ENCODE peak calls at places on chromosomes 4 and X, in eight cellular contexts. S is uterus, E is GM12878, T is NB4, V is fibroblast of mammary gland, A is retinal pigment epithelial cell, G is hepatocyte, F is left lung. Y is an unnamed sample.

GRCh38 chr4:70734168-70734954 is 12.6 kb downstream of the RUFY3 start:
- DNase-seq in S (no peak), E (peak), T (peak), V (peak), A (peak), G (no peak), F (no peak), Y (peak)

GRCh38 chr4:47913858-47914218 is 545 bp downstream of the NFXL1 start:
- DNase-seq in S (peak), E (no peak), T (peak), V (no peak), A (no peak), G (peak), F (peak), Y (no peak)

GRCh38 chr4:139515531-139515958 is 40.5 kb downstream of the SETD7 start:
- DNase-seq in S (no peak), E (no peak), T (no peak), V (no peak), A (peak), G (no peak), F (no peak), Y (no peak)

GRCh38 chr4:22356996-22357596 is 158.8 kb downstream of the ADGRA3 start:
- DNase-seq in S (no peak), E (no peak), T (peak), V (peak), A (no peak), G (peak), F (no peak), Y (no peak)

GRCh38 chr4:145732001-145732400 is 52.1 kb downstream of the C4orf51 start:
- DNase-seq in S (no peak), E (no peak), T (no peak), V (no peak), A (no peak), G (no peak), F (no peak), Y (no peak)

GRCh38 chrX:16212024-16212423 is 44.7 kb downstream of the MAGEB17 start:
- DNase-seq in S (no peak), E (no peak), T (no peak), V (peak), A (no peak), G (no peak), F (no peak), Y (no peak)

GRCh38 chrX:9859711-9860555 is 73.7 kb downstream of the SHROOM2 start:
- DNase-seq in S (no peak), E (no peak), T (no peak), V (peak), A (no peak), G (no peak), F (no peak), Y (no peak)

GRCh38 chr4:33467291-33467690 is 2747.1 kb downstream of the PCDH7 start:
- DNase-seq in S (no peak), E (no peak), T (no peak), V (no peak), A (no peak), G (no peak), F (peak), Y (no peak)

GRCh38 chrX:49155900-49156837 is 6.4 kb upstream of the MAGIX start:
- DNase-seq in S (peak), E (no peak), T (peak), V (peak), A (peak), G (peak), F (peak), Y (no peak)

GRCh38 chrX:129759576-129760061 is 20.1 kb upstream of the SASH3 start:
- DNase-seq in S (no peak), E (no peak), T (peak), V (peak), A (peak), G (no peak), F (peak), Y (no peak)

GRCh38 chr4:962231-963208 is 10.8 kb downstream of the DGKQ start:
- DNase-seq in S (no peak), E (no peak), T (no peak), V (no peak), A (no peak), G (no peak), F (peak), Y (no peak)

DNA sequence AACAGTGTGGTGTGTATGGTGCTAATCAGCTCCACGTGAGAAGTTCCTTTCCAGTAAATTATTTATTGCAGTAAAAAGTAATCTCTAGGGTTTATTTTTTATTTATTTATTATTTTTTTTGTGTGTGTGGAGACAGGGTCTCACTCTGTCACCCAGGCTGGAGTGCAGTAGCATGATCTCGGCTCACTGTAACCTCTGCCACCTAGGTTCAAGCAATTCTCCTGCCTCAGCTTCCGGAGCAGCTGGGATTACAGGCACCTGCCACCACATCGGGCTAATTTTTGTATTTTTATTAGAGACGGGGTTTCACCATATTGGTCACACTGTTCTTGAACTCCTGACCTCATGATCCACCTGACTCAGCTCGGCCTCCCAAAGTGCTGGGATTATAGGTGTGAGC is 606.9 kb downstream of the PCDH7 start:
- DNase-seq in S (no peak), E (no peak), T (no peak), V (no peak), A (no peak), G (no peak), F (no peak), Y (no peak)
- TF ChIP-seq CTCF in S (no peak), E (no peak), T (no peak), V (no peak), A (no peak), G (no peak), F (no peak), Y (no peak)

GRCh38 chr4:153481474-153481873 is 15.3 kb downstream of the TMEM131L start:
- DNase-seq in S (no peak), E (no peak), T (no peak), V (no peak), A (no peak), G (no peak), F (no peak), Y (no peak)
- H3K4me3 ChIP-seq in S (no peak), E (peak), T (no peak), V (no peak), A (no peak), G (no peak), F (no peak), Y (no peak)

GRCh38 chr4:138063581-138063980 is 178.6 kb downstream of the SLC7A11 start:
- DNase-seq in S (no peak), E (no peak), T (no peak), V (no peak), A (no peak), G (no peak), F (peak), Y (no peak)

GRCh38 chr4:138062929-138063328 is 179.2 kb downstream of the SLC7A11 start:
- DNase-seq in S (no peak), E (no peak), T (no peak), V (peak), A (no peak), G (no peak), F (no peak), Y (no peak)
- TF ChIP-seq CTCF in S (no peak), E (no peak), T (no peak), V (peak), A (peak), G (no peak), F (no peak), Y (no peak)

GRCh38 chr4:141081921-141082381 is 51.3 kb downstream of the RNF150 start:
- DNase-seq in S (no peak), E (no peak), T (no peak), V (no peak), A (peak), G (no peak), F (no peak), Y (no peak)
- H3K4me3 ChIP-seq in S (no peak), E (no peak), T (no peak), V (no peak), A (peak), G (no peak), F (no peak), Y (no peak)

DNA sequence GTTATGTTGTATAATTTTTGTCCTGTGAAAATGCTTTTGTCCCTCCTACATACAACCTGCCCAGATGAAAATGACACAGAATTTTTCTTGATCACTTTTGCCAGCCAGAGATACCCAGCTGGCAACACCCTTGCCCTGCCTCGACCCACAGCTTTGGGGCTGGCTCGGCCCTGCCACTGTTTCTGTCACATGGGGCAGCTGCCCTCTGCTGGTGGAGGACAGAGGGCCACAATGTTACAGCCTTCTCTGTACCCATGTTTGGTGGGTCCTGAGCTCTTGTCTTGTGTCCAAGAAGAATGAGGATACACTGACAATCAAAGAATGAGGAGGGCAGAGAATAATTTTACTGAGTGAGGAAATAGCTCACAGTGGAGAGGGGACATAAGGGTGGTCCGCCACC is 31.1 kb downstream of the BMP15 start:
- DNase-seq in S (no peak), E (no peak), T (peak), V (no peak), A (no peak), G (peak), F (peak), Y (no peak)
- TF ChIP-seq CTCF in S (no peak), E (peak), T (peak), V (peak), A (peak), G (no peak), F (no peak), Y (peak)

GRCh38 chrX:119605398-119605738 is 856 bp downstream of the NKRF start:
- DNase-seq in S (peak), E (no peak), T (peak), V (no peak), A (no peak), G (peak), F (no peak), Y (no peak)

GRCh38 chrX:119606508-119607389 is 525 bp upstream of the NKRF start:
- DNase-seq in S (no peak), E (no peak), T (no peak), V (peak), A (no peak), G (no peak), F (no peak), Y (no peak)

GRCh38 chrX:119605739-119606507 is at the start of gene NKRF:
- DNase-seq in S (peak), E (peak), T (peak), V (no peak), A (peak), G (peak), F (peak), Y (peak)

GRCh38 chrX:119602701-119603255 is 3.4 kb downstream of the NKRF start:
- DNase-seq in S (no peak), E (no peak), T (no peak), V (no peak), A (no peak), G (no peak), F (no peak), Y (no peak)

DNA sequence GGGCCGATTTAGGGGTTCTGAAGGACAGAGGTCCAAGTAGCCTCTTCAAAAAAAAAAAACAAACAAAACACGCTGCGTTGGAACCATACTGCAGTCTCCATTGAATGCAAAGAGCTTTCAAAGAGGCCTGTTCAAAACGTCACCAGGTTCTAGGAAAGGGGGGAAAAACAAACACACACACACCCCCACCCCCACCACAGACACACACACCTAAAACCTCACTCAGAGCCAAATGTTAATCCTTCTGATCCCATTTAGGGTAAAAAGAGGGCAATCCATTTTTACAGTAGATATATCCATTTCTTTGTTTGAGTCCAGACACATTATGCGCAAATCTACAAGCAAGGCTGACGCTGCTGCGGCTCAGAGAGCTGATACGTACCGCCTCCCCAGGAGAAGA is 1.4 kb downstream of the NKRF start:
- DNase-seq in S (no peak), E (no peak), T (no peak), V (no peak), A (no peak), G (no peak), F (no peak), Y (no peak)
- H3K4me3 ChIP-seq in S (peak), E (peak), T (peak), V (peak), A (peak), G (peak), F (no peak), Y (peak)

DNA sequence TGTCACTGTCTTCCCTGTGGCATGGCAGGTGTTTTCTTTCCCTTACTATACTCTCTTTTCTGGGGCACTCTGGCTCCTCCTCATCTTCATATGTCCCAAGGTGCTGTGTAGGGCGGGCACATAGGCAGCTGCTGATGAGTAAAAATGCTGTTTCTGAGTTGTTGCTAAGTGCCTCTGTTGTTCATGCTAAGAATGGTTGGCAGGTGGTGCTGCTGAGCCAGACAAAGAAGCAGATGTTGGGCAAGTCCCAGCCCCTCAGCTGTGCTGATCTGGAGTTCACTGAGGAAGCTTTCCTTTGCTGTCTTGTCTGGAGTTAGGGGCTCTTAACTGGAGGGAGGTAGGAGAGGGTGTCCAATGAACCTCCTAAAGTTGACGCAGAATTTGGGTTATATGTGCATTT is 40.6 kb downstream of the HADH start:
- DNase-seq in S (no peak), E (no peak), T (peak), V (peak), A (no peak), G (peak), F (no peak), Y (peak)
- TF ChIP-seq CTCF in S (peak), E (peak), T (peak), V (peak), A (peak), G (peak), F (no peak), Y (peak)

DNA sequence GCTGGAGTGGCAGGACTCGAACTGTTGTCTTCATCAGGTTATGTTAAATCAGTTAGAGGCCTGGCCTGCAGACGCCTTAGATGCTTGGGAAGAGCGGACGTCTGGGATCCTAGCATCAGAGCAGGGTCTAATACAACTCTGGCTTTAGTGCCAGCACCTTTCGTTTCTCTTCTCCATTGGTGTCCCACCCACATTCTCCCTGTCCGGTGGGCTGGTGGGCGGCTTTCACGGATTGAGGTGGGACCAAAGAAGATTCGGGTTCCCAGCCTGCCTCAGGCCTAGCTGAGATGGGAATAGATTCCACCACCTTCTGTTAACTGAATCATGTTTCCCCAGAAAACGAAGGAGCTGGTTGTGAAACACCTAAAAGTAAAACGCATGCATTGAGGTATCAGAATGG is 939 bp downstream of the PDK3 start:
- DNase-seq in S (no peak), E (no peak), T (no peak), V (no peak), A (no peak), G (no peak), F (no peak), Y (no peak)
- H3K4me3 ChIP-seq in S (no peak), E (peak), T (peak), V (peak), A (peak), G (peak), F (peak), Y (peak)

GRCh38 chr4:41723286-41723685 is 25.2 kb downstream of the PHOX2B start:
- DNase-seq in S (no peak), E (no peak), T (no peak), V (no peak), A (no peak), G (no peak), F (no peak), Y (no peak)

GRCh38 chr4:41728571-41728908 is 20.0 kb downstream of the PHOX2B start:
- DNase-seq in S (no peak), E (no peak), T (no peak), V (peak), A (no peak), G (no peak), F (no peak), Y (no peak)

GRCh38 chr4:41727861-41728570 is 20.5 kb downstream of the PHOX2B start:
- DNase-seq in S (no peak), E (no peak), T (no peak), V (no peak), A (no peak), G (no peak), F (no peak), Y (no peak)

GRCh38 chr4:41722171-41722570 is 26.4 kb downstream of the PHOX2B start:
- DNase-seq in S (no peak), E (no peak), T (no peak), V (no peak), A (no peak), G (no peak), F (no peak), Y (no peak)

GRCh38 chr4:41725254-41725653 is 23.3 kb downstream of the PHOX2B start:
- DNase-seq in S (no peak), E (no peak), T (peak), V (no peak), A (no peak), G (no peak), F (no peak), Y (no peak)
- TF ChIP-seq CTCF in S (no peak), E (peak), T (peak), V (peak), A (peak), G (peak), F (no peak), Y (peak)

Y was measured in GM12864.